ENCODE peak calls at places on chromosomes 4 and X, in seven cellular contexts. One of them, this sample, is unnamed.

GRCh38 chr4:1231637-1232360 is 17.1 kb downstream of the CTBP1 start:
- DNase-seq in caudate nucleus: no peak
- DNase-seq in stimulated activated CD8-positive, alpha-beta memory T cell treated with anti-CD3 and anti-CD28 coated beads, Interleukin-4, amount 100 ng/mL, for 4 hours: no peak
- DNase-seq in NCI-H1930: no peak
- DNase-seq in AG04449: no peak
- DNase-seq in RPMI7951: no peak
- DNase-seq in NCI-H1092: no peak
- DNase-seq in this sample: no peak

GRCh38 chrX:25010784-25011588 is 4.8 kb downstream of the ARX start:
- DNase-seq in RPMI7951: no peak
- DNase-seq in NCI-H1092: no peak
- DNase-seq in AG04449: no peak
- DNase-seq in caudate nucleus: no peak
- DNase-seq in stimulated activated CD8-positive, alpha-beta memory T cell treated with anti-CD3 and anti-CD28 coated beads, Interleukin-4, amount 100 ng/mL, for 4 hours: no peak
- DNase-seq in NCI-H1930: no peak
- DNase-seq in this sample: no peak

GRCh38 chrX:7147978-7148824 is at the start of gene PUDP:
- DNase-seq in AG04449: no peak
- DNase-seq in RPMI7951: peak
- DNase-seq in caudate nucleus: peak
- DNase-seq in stimulated activated CD8-positive, alpha-beta memory T cell treated with anti-CD3 and anti-CD28 coated beads, Interleukin-4, amount 100 ng/mL, for 4 hours: peak
- DNase-seq in NCI-H1092: peak
- DNase-seq in NCI-H1930: peak
- DNase-seq in this sample: no peak

GRCh38 chr4:65668201-65669007 is 1.9 kb downstream of the EPHA5 start:
- DNase-seq in NCI-H1930: no peak
- DNase-seq in caudate nucleus: peak
- DNase-seq in NCI-H1092: no peak
- DNase-seq in RPMI7951: peak
- DNase-seq in stimulated activated CD8-positive, alpha-beta memory T cell treated with anti-CD3 and anti-CD28 coated beads, Interleukin-4, amount 100 ng/mL, for 4 hours: no peak
- DNase-seq in AG04449: no peak
- DNase-seq in this sample: no peak

GRCh38 chr4:106095408-106095807 is 200.1 kb downstream of the NPNT start:
- DNase-seq in NCI-H1930: no peak
- DNase-seq in stimulated activated CD8-positive, alpha-beta memory T cell treated with anti-CD3 and anti-CD28 coated beads, Interleukin-4, amount 100 ng/mL, for 4 hours: no peak
- DNase-seq in AG04449: no peak
- DNase-seq in caudate nucleus: no peak
- DNase-seq in RPMI7951: no peak
- DNase-seq in NCI-H1092: no peak
- DNase-seq in this sample: no peak

GRCh38 chr4:94590493-94590892 is 138.8 kb downstream of the PDLIM5 start:
- DNase-seq in NCI-H1930: no peak
- DNase-seq in AG04449: no peak
- DNase-seq in caudate nucleus: no peak
- DNase-seq in NCI-H1092: no peak
- DNase-seq in stimulated activated CD8-positive, alpha-beta memory T cell treated with anti-CD3 and anti-CD28 coated beads, Interleukin-4, amount 100 ng/mL, for 4 hours: no peak
- DNase-seq in RPMI7951: no peak
- DNase-seq in this sample: no peak

GRCh38 chrX:119826399-119826959 is 26.3 kb downstream of the UPF3B start:
- DNase-seq in AG04449: no peak
- DNase-seq in caudate nucleus: no peak
- DNase-seq in NCI-H1092: no peak
- DNase-seq in NCI-H1930: no peak
- DNase-seq in RPMI7951: no peak
- DNase-seq in stimulated activated CD8-positive, alpha-beta memory T cell treated with anti-CD3 and anti-CD28 coated beads, Interleukin-4, amount 100 ng/mL, for 4 hours: no peak
- DNase-seq in this sample: no peak

GRCh38 chrX:77691916-77692315 is 94.1 kb downstream of the ATRX start:
- DNase-seq in AG04449: no peak
- DNase-seq in stimulated activated CD8-positive, alpha-beta memory T cell treated with anti-CD3 and anti-CD28 coated beads, Interleukin-4, amount 100 ng/mL, for 4 hours: no peak
- DNase-seq in NCI-H1092: no peak
- DNase-seq in caudate nucleus: no peak
- DNase-seq in NCI-H1930: no peak
- DNase-seq in RPMI7951: no peak
- DNase-seq in this sample: no peak

GRCh38 chr4:99966692-99967091 is 16.6 kb upstream of the H2AZ1 start:
- DNase-seq in RPMI7951: no peak
- DNase-seq in AG04449: no peak
- DNase-seq in NCI-H1930: no peak
- DNase-seq in caudate nucleus: no peak
- DNase-seq in stimulated activated CD8-positive, alpha-beta memory T cell treated with anti-CD3 and anti-CD28 coated beads, Interleukin-4, amount 100 ng/mL, for 4 hours: no peak
- DNase-seq in NCI-H1092: no peak
- DNase-seq in this sample: peak

GRCh38 chrX:119398974-119399771 is at the start of gene SLC25A43:
- DNase-seq in caudate nucleus: no peak
- DNase-seq in RPMI7951: peak
- DNase-seq in NCI-H1092: no peak
- DNase-seq in AG04449: no peak
- DNase-seq in stimulated activated CD8-positive, alpha-beta memory T cell treated with anti-CD3 and anti-CD28 coated beads, Interleukin-4, amount 100 ng/mL, for 4 hours: no peak
- DNase-seq in NCI-H1930: no peak
- DNase-seq in this sample: no peak

GRCh38 chr4:165011403-165011802 is 20.4 kb upstream of the TRIM60 start:
- DNase-seq in caudate nucleus: no peak
- DNase-seq in AG04449: no peak
- DNase-seq in RPMI7951: peak
- DNase-seq in NCI-H1930: no peak
- DNase-seq in stimulated activated CD8-positive, alpha-beta memory T cell treated with anti-CD3 and anti-CD28 coated beads, Interleukin-4, amount 100 ng/mL, for 4 hours: no peak
- DNase-seq in NCI-H1092: no peak
- DNase-seq in this sample: no peak

GRCh38 chr4:153271820-153272219 is 67.6 kb downstream of the TRIM2 start:
- DNase-seq in NCI-H1092: no peak
- DNase-seq in RPMI7951: no peak
- DNase-seq in caudate nucleus: no peak
- DNase-seq in stimulated activated CD8-positive, alpha-beta memory T cell treated with anti-CD3 and anti-CD28 coated beads, Interleukin-4, amount 100 ng/mL, for 4 hours: no peak
- DNase-seq in NCI-H1930: no peak
- DNase-seq in AG04449: no peak
- DNase-seq in this sample: no peak

GRCh38 chrX:71621644-71622346 is 3.5 kb upstream of the CXCR3 start:
- DNase-seq in stimulated activated CD8-positive, alpha-beta memory T cell treated with anti-CD3 and anti-CD28 coated beads, Interleukin-4, amount 100 ng/mL, for 4 hours: no peak
- DNase-seq in NCI-H1092: no peak
- DNase-seq in caudate nucleus: no peak
- DNase-seq in NCI-H1930: no peak
- DNase-seq in RPMI7951: no peak
- DNase-seq in AG04449: no peak
- DNase-seq in this sample: no peak

GRCh38 chr4:15585331-15585730 is 69.8 kb downstream of the FBXL5 start:
- DNase-seq in RPMI7951: no peak
- DNase-seq in caudate nucleus: no peak
- DNase-seq in AG04449: no peak
- DNase-seq in NCI-H1092: no peak
- DNase-seq in NCI-H1930: no peak
- DNase-seq in stimulated activated CD8-positive, alpha-beta memory T cell treated with anti-CD3 and anti-CD28 coated beads, Interleukin-4, amount 100 ng/mL, for 4 hours: no peak
- DNase-seq in this sample: no peak

GRCh38 chr4:76315267-76315918 is 8.9 kb downstream of the STBD1 start:
- DNase-seq in NCI-H1930: no peak
- DNase-seq in NCI-H1092: no peak
- DNase-seq in caudate nucleus: no peak
- DNase-seq in AG04449: no peak
- DNase-seq in RPMI7951: no peak
- DNase-seq in stimulated activated CD8-positive, alpha-beta memory T cell treated with anti-CD3 and anti-CD28 coated beads, Interleukin-4, amount 100 ng/mL, for 4 hours: no peak
- DNase-seq in this sample: no peak

GRCh38 chrX:49019050-49019449 is 17.0 kb upstream of the GRIPAP1 start:
- DNase-seq in NCI-H1930: no peak
- DNase-seq in AG04449: no peak
- DNase-seq in NCI-H1092: no peak
- DNase-seq in RPMI7951: no peak
- DNase-seq in stimulated activated CD8-positive, alpha-beta memory T cell treated with anti-CD3 and anti-CD28 coated beads, Interleukin-4, amount 100 ng/mL, for 4 hours: no peak
- DNase-seq in caudate nucleus: no peak
- DNase-seq in this sample: no peak

GRCh38 chr4:6377626-6378492 is 94.6 kb downstream of the PPP2R2C start:
- DNase-seq in NCI-H1092: no peak
- DNase-seq in stimulated activated CD8-positive, alpha-beta memory T cell treated with anti-CD3 and anti-CD28 coated beads, Interleukin-4, amount 100 ng/mL, for 4 hours: no peak
- DNase-seq in RPMI7951: no peak
- DNase-seq in AG04449: no peak
- DNase-seq in caudate nucleus: no peak
- DNase-seq in NCI-H1930: no peak
- DNase-seq in this sample: no peak

GRCh38 chrX:307261-308111 is 11.1 kb downstream of the GTPBP6 start:
- DNase-seq in NCI-H1092: no peak
- DNase-seq in stimulated activated CD8-positive, alpha-beta memory T cell treated with anti-CD3 and anti-CD28 coated beads, Interleukin-4, amount 100 ng/mL, for 4 hours: no peak
- DNase-seq in AG04449: no peak
- DNase-seq in NCI-H1930: no peak
- DNase-seq in RPMI7951: no peak
- DNase-seq in caudate nucleus: no peak
- DNase-seq in this sample: no peak

This sample was measured in BJ.